ENCODE peak calls at places on chromosomes 12 and 14, in four cellular contexts. O is heart left ventricle, K is GM12892, V is A549. Q is an unnamed sample.

GRCh38 chr14:51242545-51243490 is 2.8 kb downstream of the TMX1 start:
- DNase-seq in O (no peak), K (no peak), V (no peak), Q (no peak)

GRCh38 chr14:54713364-54713763 is 146.4 kb downstream of the SAMD4A start:
- DNase-seq in O (no peak), K (no peak), V (no peak), Q (no peak)

GRCh38 chr12:91332305-91332704 is 149.7 kb upstream of the DCN start:
- DNase-seq in O (no peak), K (no peak), V (no peak), Q (no peak)

GRCh38 chr14:70698288-70698687 is 56.6 kb downstream of the TTC9 start:
- DNase-seq in O (no peak), K (no peak), V (peak; percentile 56), Q (no peak)

GRCh38 chr14:84579292-84579691 is 950.7 kb upstream of the FLRT2 start:
- DNase-seq in O (no peak), K (no peak), V (no peak), Q (no peak)

GRCh38 chr12:67750528-67751183 is 102.1 kb downstream of the DYRK2 start:
- DNase-seq in O (no peak), K (no peak), V (no peak), Q (no peak)

GRCh38 chr14:60003991-60004390 is 84.0 kb downstream of the LRRC9 start:
- DNase-seq in O (no peak), K (no peak), V (no peak), Q (no peak)

GRCh38 chr12:47854531-47854930 is 34.8 kb upstream of the HDAC7 start:
- DNase-seq in O (no peak), K (no peak), V (no peak), Q (no peak)

GRCh38 chr12:76588881-76589565 is 29.5 kb upstream of the OSBPL8 start:
- DNase-seq in O (no peak), K (no peak), V (no peak), Q (no peak)

GRCh38 chr12:15123401-15123800 is 97.8 kb downstream of the RERG start:
- DNase-seq in O (no peak), K (no peak), V (no peak), Q (no peak)

GRCh38 chr12:111448831-111449790 is 43.4 kb downstream of the SH2B3 start:
- DNase-seq in O (no peak), K (no peak), V (no peak), Q (no peak)

GRCh38 chr12:3704512-3705348 is 48.2 kb downstream of the CRACR2A start:
- DNase-seq in O (no peak), K (no peak), V (no peak), Q (no peak)

GRCh38 chr12:51975196-51975595 is 23.7 kb downstream of the ACVR1B start:
- DNase-seq in O (no peak), K (no peak), V (no peak), Q (no peak)

DNA sequence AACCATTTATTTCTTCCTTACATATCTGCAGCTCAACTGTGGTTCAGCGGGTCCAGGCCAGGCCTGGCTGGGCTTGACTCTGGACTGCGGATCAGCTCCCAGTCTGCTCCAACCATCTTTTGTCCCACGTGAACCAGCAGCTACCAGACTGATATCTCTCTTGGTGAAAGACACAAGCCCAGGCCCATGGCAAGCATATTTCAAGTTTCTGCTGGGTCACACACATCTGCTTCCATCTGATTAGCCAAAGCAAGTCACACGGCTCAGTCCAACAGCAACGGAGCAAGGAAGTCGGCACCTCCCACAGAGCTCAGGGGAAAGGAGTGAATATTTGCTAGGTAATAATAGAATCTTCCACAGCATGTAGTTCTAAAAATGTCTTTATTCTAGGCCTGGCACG is 24.7 kb upstream of the MARK3 start:
- DNase-seq in O (no peak), K (no peak), V (no peak), Q (no peak)
- TF ChIP-seq POLR2A in O (no peak), K (no peak), V (no peak), Q (no peak)

GRCh38 chr14:103870891-103871595 is 23.7 kb upstream of the PPP1R13B start:
- DNase-seq in O (no peak), K (no peak), V (no peak), Q (no peak)

GRCh38 chr14:103869406-103870143 is 22.2 kb upstream of the PPP1R13B start:
- DNase-seq in O (no peak), K (no peak), V (no peak), Q (no peak)

GRCh38 chr14:103870144-103870876 is 22.9 kb upstream of the PPP1R13B start:
- DNase-seq in O (no peak), K (no peak), V (no peak), Q (no peak)

GRCh38 chr14:103872492-103873113 is 25.2 kb upstream of the PPP1R13B start:
- DNase-seq in O (no peak), K (no peak), V (no peak), Q (no peak)

DNA sequence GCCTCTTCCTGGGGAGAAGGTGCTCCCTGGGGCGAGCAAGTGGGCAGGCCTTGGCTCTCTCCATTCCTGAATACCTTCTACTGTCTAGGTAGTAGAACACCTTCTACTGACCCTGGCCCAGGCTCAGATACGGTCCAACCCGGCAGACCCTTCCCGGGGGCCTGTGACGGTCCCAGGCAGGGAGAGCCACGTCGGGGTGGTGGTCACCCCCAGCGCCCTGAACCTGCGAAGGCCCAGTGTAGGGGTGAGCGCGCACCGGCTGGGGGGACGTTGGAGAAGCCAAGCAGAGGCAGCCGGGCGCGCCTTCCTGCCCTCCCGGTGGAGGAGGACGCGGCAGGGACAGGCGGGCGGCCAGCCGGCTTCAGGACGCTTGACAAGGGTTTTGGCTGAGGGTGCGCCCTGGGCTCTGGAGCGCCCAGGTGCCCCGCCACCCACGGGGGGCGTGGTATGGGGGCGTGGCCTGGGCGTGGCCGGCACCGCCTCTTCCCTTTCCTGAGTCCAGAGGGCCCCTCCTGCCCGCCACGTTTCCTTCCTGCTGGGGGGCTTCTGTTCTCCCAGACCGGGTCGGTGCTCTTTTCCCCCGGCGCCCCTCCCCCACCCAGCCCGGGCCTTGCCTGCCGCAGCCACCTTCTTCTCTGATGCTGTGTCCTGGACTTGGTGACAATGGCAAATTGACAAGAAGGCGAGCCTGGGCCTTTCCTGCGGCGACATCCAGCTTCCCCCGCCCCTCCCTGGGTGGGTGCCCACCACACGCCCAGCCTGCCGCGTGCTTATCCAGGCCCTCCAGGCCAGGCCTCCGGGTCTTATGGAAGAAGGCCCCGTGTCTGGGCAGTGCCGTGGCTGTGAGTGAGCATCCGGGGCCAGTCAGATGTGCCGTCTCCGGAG is 24.5 kb upstream of the PPP1R13B start:
- DNase-seq in O (peak; percentile 85), K (peak; percentile 87), V (no peak), Q (no peak)
- TF ChIP-seq POLR2A in O (no peak), K (no peak), V (no peak), Q (no peak)

GRCh38 chr12:113239811-113240331 is 18.6 kb downstream of the TPCN1 start:
- DNase-seq in O (peak; percentile 85), K (no peak), V (no peak), Q (no peak)

GRCh38 chr12:113240395-113240794 is 19.1 kb downstream of the TPCN1 start:
- DNase-seq in O (no peak), K (no peak), V (no peak), Q (no peak)

GRCh38 chr12:113242560-113242959 is 21.3 kb downstream of the TPCN1 start:
- DNase-seq in O (peak; percentile 20), K (no peak), V (no peak), Q (no peak)

GRCh38 chr12:113242018-113242418 is 20.8 kb downstream of the TPCN1 start:
- DNase-seq in O (peak; percentile 45), K (no peak), V (no peak), Q (no peak)

GRCh38 chr12:113241191-113242017 is 20.1 kb downstream of the TPCN1 start:
- DNase-seq in O (peak; percentile 38), K (no peak), V (peak; percentile 66), Q (peak; percentile 57)
- TF ChIP-seq POLR2A in O (no peak), K (no peak), V (no peak), Q (no peak)

GRCh38 chr12:57630891-57631433 is 2.0 kb downstream of the B4GALNT1 start:
- DNase-seq in O (no peak), K (no peak), V (no peak), Q (no peak)

GRCh38 chr12:57632369-57632897 is 568 bp downstream of the B4GALNT1 start:
- DNase-seq in O (no peak), K (peak; percentile 15), V (peak; percentile 43), Q (no peak)

GRCh38 chr12:57629897-57630471 is 3.0 kb downstream of the B4GALNT1 start:
- DNase-seq in O (no peak), K (no peak), V (no peak), Q (peak; percentile 3)

GRCh38 chr12:57631566-57632368 is 1.2 kb downstream of the B4GALNT1 start:
- DNase-seq in O (no peak), K (peak; percentile 16), V (no peak), Q (no peak)

GRCh38 chr12:57632898-57633825 is at the start of gene B4GALNT1:
- DNase-seq in O (peak; percentile 70), K (peak; percentile 79), V (peak; percentile 86), Q (no peak)
- TF ChIP-seq POLR2A in O (no peak), K (no peak), V (peak; percentile 56), Q (no peak)

DNA sequence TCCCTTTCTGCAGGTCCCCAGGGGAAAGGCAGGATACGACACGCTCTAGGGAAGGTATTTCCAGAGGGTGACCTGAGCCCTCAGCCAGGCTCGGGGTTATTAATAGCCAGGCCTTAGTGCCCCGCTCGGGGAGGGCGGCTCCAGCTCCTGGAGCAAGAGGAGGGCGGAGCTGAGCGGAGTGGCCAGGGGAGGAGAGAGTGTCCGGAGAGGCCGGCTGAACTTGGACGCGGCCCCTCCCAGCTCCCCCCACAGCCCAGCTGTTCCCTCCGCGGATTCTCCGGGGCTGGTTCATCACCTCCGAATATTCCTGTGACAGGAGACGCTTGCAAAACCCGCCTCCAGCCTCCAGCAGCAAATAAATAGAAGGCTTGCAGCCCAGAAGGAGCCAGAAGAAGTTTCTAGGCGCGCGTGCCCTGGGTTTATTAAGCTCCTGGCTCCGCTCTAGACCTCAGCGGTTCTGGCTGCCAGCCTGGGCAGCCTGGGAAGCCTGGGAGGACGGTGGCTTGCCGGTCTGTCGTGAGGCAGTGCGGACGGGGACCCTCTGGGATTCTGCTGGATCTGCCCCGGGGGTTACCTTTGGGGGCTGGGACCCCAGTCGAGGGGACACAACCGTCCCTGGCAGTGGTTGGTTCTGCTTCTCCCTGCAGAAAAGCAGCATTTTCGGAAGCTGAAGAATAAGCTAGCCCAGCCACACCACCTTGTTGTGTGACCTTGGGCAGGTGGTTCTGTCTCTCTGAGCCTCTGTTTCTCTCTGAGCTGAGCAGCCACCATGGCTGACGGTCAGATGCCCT is at the start of gene HSPB8:
- DNase-seq in O (peak; percentile 96), K (no peak), V (peak; percentile 76), Q (peak; percentile 61)
- TF ChIP-seq POLR2A in O (peak; percentile 53), K (no peak), V (peak; percentile 5), Q (peak; percentile 56)

DNA sequence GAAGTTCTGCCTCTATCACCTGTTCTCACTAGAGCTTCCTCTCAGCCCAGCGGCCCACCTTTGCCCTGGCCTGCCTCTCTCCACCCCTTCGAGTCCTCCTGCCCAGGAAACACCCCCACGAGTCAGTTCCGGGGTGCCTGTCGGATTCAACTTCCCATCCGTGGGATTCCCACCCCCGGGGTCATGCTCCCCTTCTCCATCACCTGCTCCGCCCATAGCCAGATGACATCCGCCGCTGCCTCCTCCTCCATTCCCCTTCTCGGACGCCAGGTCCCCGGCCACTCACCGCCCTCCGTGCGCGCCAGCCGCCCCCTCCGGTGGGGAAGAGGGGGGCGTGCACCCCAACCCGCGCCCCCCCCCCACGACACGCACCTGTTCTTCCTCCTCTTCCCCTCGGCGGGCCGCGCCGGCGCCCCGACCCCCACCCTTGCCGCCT is 758 bp downstream of the SPPL3 start:
- DNase-seq in O (peak; percentile 74), K (peak; percentile 56), V (peak; percentile 40), Q (peak; percentile 49)
- TF ChIP-seq POLR2A in O (no peak), K (peak; percentile 53), V (no peak), Q (no peak)